ENCODE peak calls at places on chromosomes 13 and 19, in eight cellular contexts. S, O, W, C, X, J, L and K are unnamed samples.

GRCh38 chr19:12647047-12647446 is 19.5 kb downstream of the MAN2B1 start:
- DNase-seq in L (no peak), O (no peak), C (no peak), J (peak; percentile 27), X (no peak), W (no peak), S (no peak), K (no peak)

GRCh38 chr13:64471916-64472315 is 2758.2 kb downstream of the PCDH9 start:
- DNase-seq in J (peak; percentile 22), C (no peak), X (no peak), O (peak; percentile 37), W (peak; percentile 37), S (peak; percentile 76), L (no peak), K (peak; percentile 28)

GRCh38 chr13:100128373-100128772 is 39.5 kb downstream of the PCCA start:
- DNase-seq in O (peak; percentile 36), L (no peak), W (no peak), X (peak; percentile 53), J (no peak), S (peak; percentile 80), C (no peak), K (no peak)

GRCh38 chr19:50330365-50331078 is 1.3 kb upstream of the KCNC3 start:
- DNase-seq in O (peak; percentile 95), W (peak; percentile 96), S (no peak), C (no peak), X (peak; percentile 73), L (peak; percentile 78), J (peak; percentile 93), K (peak; percentile 89)

GRCh38 chr13:44271031-44271433 is 102.6 kb upstream of the SERP2 start:
- DNase-seq in S (peak; percentile 84), J (no peak), X (no peak), L (no peak), W (no peak), C (no peak), O (peak; percentile 18), K (no peak)

GRCh38 chr19:40614595-40615411 is 13.6 kb downstream of the LTBP4 start:
- DNase-seq in X (peak; percentile 83), L (peak; percentile 82), J (peak; percentile 51), W (peak; percentile 96), S (peak; percentile 98), C (peak; percentile 27), O (peak; percentile 90), K (no peak)

GRCh38 chr13:20519887-20520286 is 5.8 kb downstream of the CRYL1 start:
- DNase-seq in X (no peak), S (no peak), C (no peak), J (no peak), O (peak; percentile 34), L (no peak), W (no peak), K (no peak)

GRCh38 chr19:12828494-12828893 is 5.9 kb downstream of the RTBDN start:
- DNase-seq in W (peak; percentile 92), X (no peak), J (peak; percentile 92), C (no peak), L (peak; percentile 49), S (peak; percentile 21), O (peak; percentile 56), K (peak; percentile 78)

GRCh38 chr13:97648171-97648880 is 214.4 kb downstream of the RAP2A start:
- DNase-seq in W (no peak), S (peak; percentile 34), C (no peak), O (no peak), J (no peak), L (no peak), X (no peak), K (no peak)

GRCh38 chr13:27971776-27972618 is 2.9 kb upstream of the CDX2 start:
- DNase-seq in L (peak; percentile 8), W (no peak), S (no peak), C (no peak), X (no peak), J (no peak), O (no peak), K (no peak)

GRCh38 chr19:6856749-6857372 is 30.5 kb upstream of the ADGRE1 start:
- DNase-seq in X (no peak), J (no peak), S (no peak), C (no peak), L (no peak), O (no peak), W (no peak), K (no peak)

GRCh38 chr19:52901842-52902241 is 4.4 kb upstream of the ZNF320 start:
- DNase-seq in W (peak; percentile 33), L (no peak), J (no peak), S (no peak), X (no peak), O (no peak), C (no peak), K (no peak)

GRCh38 chr19:52904052-52904451 is 6.6 kb upstream of the ZNF320 start:
- DNase-seq in C (no peak), L (no peak), J (no peak), W (peak; percentile 5), O (no peak), X (no peak), S (no peak), K (no peak)

GRCh38 chr19:52897149-52897935 is at the start of gene ZNF320:
- DNase-seq in W (peak; percentile 99), X (peak; percentile 97), J (peak; percentile 98), C (peak; percentile 72), L (peak; percentile 98), O (peak; percentile 98), S (peak; percentile 94), K (peak; percentile 94)

GRCh38 chr19:52896431-52897148 is 845 bp downstream of the ZNF320 start:
- DNase-seq in L (peak; percentile 57), O (peak; percentile 66), J (peak; percentile 56), X (peak; percentile 53), S (peak; percentile 10), W (peak; percentile 47), C (no peak), K (peak; percentile 38)

DNA sequence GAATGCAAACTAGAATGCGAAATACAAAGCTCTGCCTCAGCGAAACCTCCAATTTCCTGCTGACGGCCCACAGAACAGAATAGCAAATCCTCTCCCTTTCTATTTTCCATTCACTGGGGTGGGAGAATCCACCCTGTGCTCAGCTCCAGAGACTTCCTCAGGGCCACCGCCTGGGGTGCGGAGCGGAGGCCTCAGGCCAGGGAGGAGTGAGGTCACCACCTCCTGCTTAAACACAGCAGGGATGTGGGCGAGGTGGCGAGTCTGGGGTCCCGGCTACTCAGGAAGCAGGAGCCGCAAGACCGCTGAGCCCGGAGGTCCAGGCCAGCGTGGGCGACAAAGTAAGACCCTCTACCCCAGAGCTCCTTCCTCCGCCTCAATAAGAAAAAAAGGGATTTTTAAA is 666 bp upstream of the ZNF320 start:
- DNase-seq in C (no peak), O (peak; percentile 5), L (no peak), J (no peak), S (no peak), X (no peak), W (peak; percentile 65), K (no peak)
- H3K4me3 ChIP-seq in C (peak overlapping the region; percentile 75), O (peak overlapping the region; percentile 3), L (peak overlapping the region; percentile 67), J (peak overlapping the region; percentile 98), S (peak overlapping the region; percentile 96), X (no peak overlapping the region), W (peak overlapping the region; percentile 97), K (peak overlapping the region; percentile 72)

DNA sequence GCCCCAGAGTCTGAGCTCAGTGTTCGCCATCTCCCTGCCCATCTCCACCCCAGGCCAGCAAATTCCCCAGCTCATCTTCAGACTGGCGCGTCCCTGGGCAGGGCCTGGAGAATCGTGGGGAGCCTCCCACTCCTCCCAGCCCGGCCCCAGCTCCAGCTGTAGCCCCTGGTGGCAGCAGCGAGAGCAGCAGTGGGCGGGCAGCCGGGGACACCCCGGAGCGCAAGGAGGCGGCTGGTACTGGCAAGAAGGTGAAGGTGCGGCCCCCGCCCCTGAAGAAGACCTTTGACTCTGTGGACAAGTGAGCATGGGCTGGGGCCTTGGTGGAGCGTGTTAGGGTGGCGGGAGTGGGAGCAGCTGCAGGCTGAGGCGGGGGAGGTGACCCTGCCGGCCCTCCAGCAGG is 8.4 kb upstream of the PRR19 start:
- DNase-seq in S (no peak), O (no peak), W (peak; percentile 65), C (no peak), J (no peak), X (no peak), L (no peak), K (no peak)
- H3K27ac ChIP-seq in S (no peak overlapping the region), O (no peak overlapping the region), W (no peak overlapping the region), C (no peak overlapping the region), J (no peak overlapping the region), X (no peak overlapping the region), L (no peak overlapping the region), K (no peak overlapping the region)

DNA sequence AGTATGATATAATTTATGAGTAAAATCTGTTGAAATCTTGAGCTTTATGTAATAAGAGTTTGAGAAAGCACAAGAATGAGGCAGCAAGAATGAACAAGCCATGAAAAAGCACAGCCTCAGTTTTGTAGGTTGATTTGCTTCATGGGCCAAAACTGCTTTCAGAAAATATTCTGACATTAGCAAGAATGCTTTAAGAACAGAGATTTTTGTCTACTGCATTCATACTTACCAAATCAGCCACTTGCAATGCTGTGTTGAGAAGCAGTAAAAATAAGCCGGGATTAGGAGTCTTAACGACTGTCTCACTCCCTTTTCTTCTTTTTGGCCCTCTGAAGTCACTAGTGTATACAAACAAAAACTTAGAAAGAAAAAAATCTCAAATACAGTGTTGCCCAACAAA is 114.5 kb downstream of the POSTN start:
- DNase-seq in O (no peak), C (no peak), W (no peak), J (no peak), S (no peak), X (no peak), L (no peak), K (no peak)
- H3K4me1 ChIP-seq in O (no peaks in the 10 kb centered on the region), C (no peaks in the 10 kb centered on the region), W (no peaks in the 10 kb centered on the region), J (peaks cover 6% of the 10 kb centered on the region), S (no peaks in the 10 kb centered on the region), X (no peaks in the 10 kb centered on the region), L (peaks cover 5% of the 10 kb centered on the region), K (no peaks in the 10 kb centered on the region)

GRCh38 chr13:110305001-110305400 is 2.0 kb downstream of the COL4A1 start:
- DNase-seq in L (no peak), W (no peak), X (no peak), J (peak; percentile 55), S (no peak), C (no peak), O (no peak), K (no peak)

GRCh38 chr13:110304256-110304655 is 2.7 kb downstream of the COL4A1 start:
- DNase-seq in J (no peak), X (no peak), S (peak; percentile 84), L (no peak), O (peak; percentile 35), C (no peak), W (no peak), K (no peak)

GRCh38 chr13:110302154-110302553 is 4.8 kb downstream of the COL4A1 start:
- DNase-seq in L (no peak), J (no peak), C (no peak), S (no peak), X (no peak), O (no peak), W (no peak), K (no peak)

GRCh38 chr13:110302986-110303385 is 4.0 kb downstream of the COL4A1 start:
- DNase-seq in S (no peak), X (no peak), J (no peak), O (no peak), L (no peak), W (no peak), C (no peak), K (no peak)

GRCh38 chr13:110303644-110304043 is 3.3 kb downstream of the COL4A1 start:
- DNase-seq in S (no peak), C (no peak), J (no peak), L (no peak), O (no peak), W (no peak), X (no peak), K (no peak)
- H3K4me3 ChIP-seq in S (no peak overlapping the region), C (peak overlapping the region; percentile 74), J (no peak overlapping the region), L (peak overlapping the region; percentile 86), O (no peak overlapping the region), W (no peak overlapping the region), X (no peak overlapping the region), K (no peak overlapping the region)